ENCODE peak calls at places on chromosomes 5 and 9, in ten cellular contexts. M is iPS DF 6.9; B is stimulated activated CD4-positive, alpha-beta T cell treated with anti-CD3 and anti-CD28 coated beads, Interleukin-2, amount 100 ng/mL, for 24 hours; W is EL; C is NCI-H2171 treated with DMSO at 0.1 percent for 48 hours; Y is progenitor cell of endocrine pancreas; Z is T-helper 1 cell; T is heart left ventricle; D is NCI-H2081; V is tibial nerve. I is an unnamed sample.

GRCh38 chr9:101995231-101995630 is 256.8 kb upstream of the GRIN3A start:
- DNase-seq in Z (no peak), Y (no peak), B (no peak), D (no peak), C (peak; percentile 22), M (no peak), V (no peak), W (no peak), T (no peak), I (no peak)

GRCh38 chr5:173238312-173239232 is 3.6 kb upstream of the NKX2-5 start:
- DNase-seq in B (no peak), Y (no peak), V (no peak), Z (no peak), T (no peak), C (no peak), W (peak; percentile 35), D (no peak), M (no peak), I (no peak)

GRCh38 chr5:107576736-107577440 is 93.8 kb downstream of the EFNA5 start:
- DNase-seq in V (no peak), Z (no peak), B (no peak), M (no peak), T (no peak), C (no peak), D (no peak), W (no peak), Y (no peak), I (no peak)

GRCh38 chr5:160342413-160342941 is 27.9 kb downstream of the C1QTNF2 start:
- DNase-seq in T (no peak), W (peak; percentile 61), Y (no peak), V (no peak), C (peak; percentile 18), M (no peak), Z (no peak), D (no peak), B (no peak), I (no peak)

GRCh38 chr5:31291323-31291854 is 97.9 kb downstream of the CDH6 start:
- DNase-seq in V (no peak), C (no peak), M (no peak), D (no peak), Z (no peak), W (peak; percentile 40), Y (no peak), T (no peak), B (no peak), I (no peak)

GRCh38 chr5:67015577-67016290 is 180.9 kb downstream of the CD180 start:
- DNase-seq in Y (no peak), W (peak; percentile 51), M (no peak), V (no peak), D (no peak), T (no peak), B (no peak), Z (no peak), C (peak; percentile 25), I (no peak)

GRCh38 chr5:180487556-180487955 is 6.6 kb upstream of the CNOT6 start:
- DNase-seq in M (no peak), D (no peak), T (no peak), B (no peak), W (no peak), C (no peak), V (no peak), Y (no peak), Z (no peak), I (no peak)

GRCh38 chr9:134424818-134425217 is 98.6 kb downstream of the RXRA start:
- DNase-seq in D (no peak), Z (no peak), B (no peak), W (no peak), T (no peak), M (no peak), C (no peak), V (no peak), Y (no peak), I (no peak)

GRCh38 chr9:18379073-18379811 is 94.7 kb upstream of the ADAMTSL1 start:
- DNase-seq in Y (no peak), V (no peak), D (no peak), M (no peak), W (peak; percentile 81), B (no peak), C (peak; percentile 35), T (no peak), Z (no peak), I (no peak)

GRCh38 chr5:107578051-107578635 is 92.6 kb downstream of the EFNA5 start:
- DNase-seq in C (no peak), D (no peak), Z (no peak), M (no peak), W (no peak), B (no peak), Y (no peak), V (no peak), T (no peak), I (no peak)

GRCh38 chr9:90340421-90340820 is 302.2 kb downstream of the DIRAS2 start:
- DNase-seq in T (no peak), B (no peak), M (no peak), W (peak; percentile 52), C (peak; percentile 39), Z (no peak), V (no peak), Y (no peak), D (no peak), I (no peak)

GRCh38 chr5:3353561-3353960 is 242.1 kb upstream of the IRX1 start:
- DNase-seq in C (no peak), V (no peak), B (peak; percentile 4), D (no peak), W (no peak), M (no peak), Y (no peak), Z (no peak), T (no peak), I (no peak)

GRCh38 chr5:139863855-139864558 is 68.4 kb downstream of the PSD2 start:
- DNase-seq in W (peak; percentile 53), V (peak; percentile 86), C (no peak), T (peak; percentile 73), Y (peak; percentile 64), Z (peak; percentile 49), M (peak; percentile 43), B (peak; percentile 67), D (peak; percentile 37), I (peak; percentile 73)

GRCh38 chr9:95770653-95771131 is 104.8 kb upstream of the ERCC6L2 start:
- DNase-seq in C (peak; percentile 13), Y (no peak), T (no peak), D (no peak), V (no peak), B (no peak), W (no peak), Z (no peak), M (no peak), I (no peak)

GRCh38 chr5:89034588-89034987 is 151.6 kb upstream of the MEF2C start:
- DNase-seq in W (no peak), C (no peak), M (no peak), V (no peak), Z (no peak), B (no peak), T (no peak), Y (no peak), D (no peak), I (no peak)

GRCh38 chr5:142108432-142109355 is at the start of gene NDFIP1:
- DNase-seq in M (peak; percentile 16), D (peak; percentile 77), Z (peak; percentile 77), C (peak; percentile 49), W (peak; percentile 82), T (peak; percentile 94), B (peak; percentile 86), Y (peak; percentile 71), V (peak; percentile 64), I (peak; percentile 93)

GRCh38 chr5:152532714-152533113 is 127.6 kb upstream of the NMUR2 start:
- DNase-seq in C (peak; percentile 40), Y (no peak), Z (no peak), W (peak; percentile 44), T (no peak), B (no peak), M (peak; percentile 29), V (peak; percentile 27), D (peak; percentile 67), I (no peak)

GRCh38 chr5:67028371-67028770 is 168.2 kb downstream of the CD180 start:
- DNase-seq in D (no peak), B (no peak), C (no peak), Y (no peak), T (no peak), W (no peak), Z (no peak), V (no peak), M (no peak), I (no peak)